ENCODE peak calls at places on chromosomes 7 and 10, in eight cellular contexts. R is bronchial epithelial cell, X is tibial artery, U is GM06990, N is IMR-90, Z is left ventricle myocardium inferior, D is mammary epithelial cell, H is brain microvascular endothelial cell. E is an unnamed sample. For H3K27me3, the result is how much of the 10 kb centered on the place peaks cover.

GRCh38 chr7:44617225-44617885 is 10.9 kb downstream of the OGDH start:
- DNase-seq in R (peak), X (no peak), U (no peak), N (peak), Z (no peak), D (peak), H (no peak), E (no peak)

GRCh38 chr10:124378817-124379510 is 39.8 kb downstream of the OAT start:
- DNase-seq in R (peak), X (peak), U (no peak), N (no peak), Z (no peak), D (peak), H (no peak), E (no peak)

GRCh38 chr7:85074-85945 is 107.1 kb upstream of the FAM20C start:
- DNase-seq in R (no peak), X (peak), U (no peak), N (peak), Z (peak), D (peak), H (no peak), E (no peak)

GRCh38 chr7:140238778-140239652 is 62.2 kb upstream of the KDM7A start:
- DNase-seq in R (peak), X (no peak), U (no peak), N (no peak), Z (no peak), D (no peak), H (no peak), E (no peak)

GRCh38 chr7:39650676-39651075 is 27.3 kb downstream of the RALA start:
- DNase-seq in R (no peak), X (peak), U (no peak), N (peak), Z (peak), D (no peak), H (peak), E (peak)

GRCh38 chr7:19491821-19492452 is 216.9 kb downstream of the POLR1F start:
- DNase-seq in R (peak), X (no peak), U (no peak), N (peak), Z (no peak), D (peak), H (peak), E (peak)

GRCh38 chr10:28393956-28394568 is 91.2 kb upstream of the MPP7 start:
- DNase-seq in R (peak), X (peak), U (no peak), N (peak), Z (peak), D (peak), H (peak), E (peak)

GRCh38 chr7:148368562-148368961 is 222.0 kb upstream of the C7orf33 start:
- DNase-seq in R (no peak), X (no peak), U (peak), N (no peak), Z (no peak), D (no peak), H (no peak), E (no peak)

GRCh38 chr10:85682621-85683020 is 684.0 kb downstream of the GRID1 start:
- DNase-seq in R (no peak), X (no peak), U (no peak), N (no peak), Z (no peak), D (no peak), H (no peak), E (no peak)

GRCh38 chr7:6650521-6651011 is 13.4 kb downstream of the ZNF316 start:
- DNase-seq in R (no peak), X (peak), U (no peak), N (no peak), Z (no peak), D (no peak), H (no peak), E (no peak)

GRCh38 chr10:114684822-114685209 is 26.7 kb upstream of the ABLIM1 start:
- DNase-seq in R (peak), X (no peak), U (no peak), N (peak), Z (no peak), D (peak), H (peak), E (peak)

GRCh38 chr10:110391541-110391940 is 86.8 kb upstream of the SMNDC1 start:
- DNase-seq in R (no peak), X (no peak), U (no peak), N (no peak), Z (no peak), D (no peak), H (no peak), E (no peak)

GRCh38 chr7:91031757-91032156 is 232.5 kb upstream of the FZD1 start:
- DNase-seq in R (no peak), X (no peak), U (no peak), N (no peak), Z (no peak), D (peak), H (no peak), E (no peak)

GRCh38 chr10:101060951-101061813 is 607 bp upstream of the KAZALD1 start:
- DNase-seq in R (no peak), X (peak), U (peak), N (peak), Z (peak), D (peak), H (peak), E (peak)

GRCh38 chr10:26858707-26859034 is 2.1 kb downstream of the ABI1 start:
- DNase-seq in R (peak), X (no peak), U (no peak), N (no peak), Z (no peak), D (peak), H (no peak), E (no peak)

GRCh38 chr10:125201108-125201524 is 40.8 kb upstream of the CTBP2 start:
- DNase-seq in R (peak), X (no peak), U (peak), N (peak), Z (no peak), D (peak), H (peak), E (no peak)

GRCh38 chr7:47360301-47360900 is 221.5 kb downstream of the TNS3 start:
- DNase-seq in R (no peak), X (no peak), U (no peak), N (no peak), Z (no peak), D (no peak), H (no peak), E (no peak)

GRCh38 chr10:88831709-88832108 is 19.9 kb downstream of the ANKRD22 start:
- DNase-seq in R (peak), X (no peak), U (no peak), N (no peak), Z (no peak), D (no peak), H (no peak), E (no peak)

GRCh38 chr7:41190615-41191014 is 512.3 kb downstream of the INHBA start:
- DNase-seq in R (no peak), X (no peak), U (no peak), N (no peak), Z (no peak), D (no peak), H (peak), E (no peak)

GRCh38 chr10:123561145-123561448 is 105.1 kb upstream of the GPR26 start:
- DNase-seq in R (no peak), X (no peak), U (no peak), N (no peak), Z (no peak), D (no peak), H (no peak), E (no peak)

DNA sequence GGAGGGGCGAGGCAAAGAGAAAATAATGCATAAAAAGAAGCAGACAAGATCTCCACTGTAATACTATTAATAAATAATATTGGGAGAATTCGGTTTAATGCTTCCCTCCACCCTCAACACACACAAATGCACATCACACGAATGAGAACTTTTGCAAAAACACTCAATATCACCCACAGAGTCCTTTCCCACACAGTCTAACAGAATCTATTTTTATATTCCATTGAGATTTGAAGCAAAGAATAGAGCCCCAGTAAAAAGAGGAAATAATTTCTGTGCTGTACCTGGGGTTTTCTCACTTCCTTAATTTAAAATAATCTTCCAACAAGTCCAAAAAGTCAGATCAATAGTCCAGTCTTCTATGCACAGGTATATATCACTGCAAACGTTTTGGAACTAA is 17.0 kb downstream of the PIK3AP1 start:
- DNase-seq in R (no peak), X (no peak), U (peak), N (no peak), Z (no peak), D (no peak), H (no peak), E (no peak)
- H3K4me3 ChIP-seq in R (no peak), X (no peak), U (no peak), N (no peak), Z (no peak), D (no peak), H (no peak), E (no peak)

GRCh38 chr7:156143683-156144082 is 331.4 kb upstream of the SHH start:
- DNase-seq in R (no peak), X (no peak), U (no peak), N (no peak), Z (no peak), D (no peak), H (no peak), E (no peak)

GRCh38 chr7:156147104-156147503 is 334.8 kb upstream of the SHH start:
- DNase-seq in R (no peak), X (no peak), U (no peak), N (no peak), Z (no peak), D (no peak), H (no peak), E (no peak)

GRCh38 chr7:156145996-156146395 is 333.7 kb upstream of the SHH start:
- DNase-seq in R (no peak), X (no peak), U (no peak), N (no peak), Z (no peak), D (no peak), H (no peak), E (no peak)

GRCh38 chr7:156143158-156143557 is 330.9 kb upstream of the SHH start:
- DNase-seq in R (no peak), X (no peak), U (no peak), N (no peak), Z (no peak), D (no peak), H (no peak), E (no peak)

DNA sequence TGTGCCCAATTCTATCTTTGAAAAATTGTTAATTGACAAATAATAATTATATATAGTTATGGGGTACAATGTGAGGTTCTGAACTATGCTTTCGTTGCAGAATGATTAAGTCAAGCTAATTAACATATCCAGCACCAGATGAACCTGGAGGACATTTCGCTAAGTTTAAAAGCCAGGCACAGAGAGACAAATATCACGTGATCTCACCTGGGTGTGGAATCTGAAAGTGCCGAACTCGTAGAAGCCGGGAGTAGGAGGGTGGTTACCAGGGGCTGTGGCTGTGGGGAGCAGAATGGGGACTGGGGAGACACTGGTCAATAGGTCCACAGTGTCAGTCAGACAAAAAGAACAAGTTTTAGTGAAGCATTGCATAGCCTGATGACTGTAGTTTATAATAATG is 332.9 kb upstream of the SHH start:
- DNase-seq in R (no peak), X (no peak), U (no peak), N (no peak), Z (no peak), D (no peak), H (no peak), E (no peak)
- H3K27me3 ChIP-seq in R (under half), X (under half), U (under half), N (under half), Z (half or more), D (under half), H (under half), E (under half)

GRCh38 chr7:114986805-114987204 is 64.9 kb downstream of the MDFIC start:
- DNase-seq in R (no peak), X (no peak), U (no peak), N (peak), Z (no peak), D (no peak), H (no peak), E (no peak)

GRCh38 chr7:114988035-114988434 is 66.1 kb downstream of the MDFIC start:
- DNase-seq in R (no peak), X (no peak), U (no peak), N (no peak), Z (no peak), D (no peak), H (no peak), E (no peak)

GRCh38 chr7:114988755-114989154 is 66.9 kb downstream of the MDFIC start:
- DNase-seq in R (peak), X (no peak), U (no peak), N (peak), Z (peak), D (peak), H (peak), E (no peak)

GRCh38 chr7:114985316-114985715 is 63.4 kb downstream of the MDFIC start:
- DNase-seq in R (no peak), X (no peak), U (no peak), N (no peak), Z (no peak), D (no peak), H (no peak), E (no peak)

DNA sequence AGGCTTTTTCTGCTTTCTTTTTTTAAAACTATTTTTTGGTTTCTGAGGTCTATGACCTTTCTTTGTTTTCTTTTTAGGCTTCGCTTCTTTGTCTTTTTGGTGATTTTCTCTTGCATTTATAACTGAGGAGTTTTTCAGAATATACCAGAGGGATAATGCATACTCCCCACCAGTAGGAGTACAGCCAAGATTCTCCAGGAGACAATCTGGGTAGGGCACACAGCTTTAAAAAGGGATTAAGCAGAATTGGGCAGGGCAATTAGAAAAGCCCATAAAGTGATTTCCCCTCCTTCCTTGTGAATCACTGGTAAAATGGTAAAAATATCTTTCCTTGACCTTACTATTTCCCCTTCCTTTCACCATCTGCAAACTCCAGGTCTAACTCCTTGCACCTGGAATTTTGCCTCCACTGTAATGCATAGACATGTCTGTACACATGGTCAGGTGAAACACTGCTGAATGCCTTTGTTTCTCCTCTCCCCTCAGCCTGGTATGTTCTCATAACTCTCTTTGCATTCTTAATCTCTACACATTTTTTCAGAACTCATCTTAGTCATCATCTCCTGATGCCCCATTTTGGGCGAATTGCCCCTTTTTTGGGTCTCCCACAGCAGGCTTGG is 64.4 kb downstream of the MDFIC start:
- DNase-seq in R (peak), X (no peak), U (no peak), N (no peak), Z (no peak), D (peak), H (no peak), E (no peak)
- H3K4me3 ChIP-seq in R (no peak), X (no peak), U (no peak), N (no peak), Z (no peak), D (no peak), H (no peak), E (no peak)

GRCh38 chr7:27162930-27163775 is 2.2 kb downstream of the HOXA9 start:
- DNase-seq in R (no peak), X (no peak), U (no peak), N (no peak), Z (no peak), D (peak), H (no peak), E (no peak)
- H3K27me3 ChIP-seq in R (half or more), X (under half), U (under half), N (half or more), Z (half or more), D (under half), H (half or more), E (under half)

DNA sequence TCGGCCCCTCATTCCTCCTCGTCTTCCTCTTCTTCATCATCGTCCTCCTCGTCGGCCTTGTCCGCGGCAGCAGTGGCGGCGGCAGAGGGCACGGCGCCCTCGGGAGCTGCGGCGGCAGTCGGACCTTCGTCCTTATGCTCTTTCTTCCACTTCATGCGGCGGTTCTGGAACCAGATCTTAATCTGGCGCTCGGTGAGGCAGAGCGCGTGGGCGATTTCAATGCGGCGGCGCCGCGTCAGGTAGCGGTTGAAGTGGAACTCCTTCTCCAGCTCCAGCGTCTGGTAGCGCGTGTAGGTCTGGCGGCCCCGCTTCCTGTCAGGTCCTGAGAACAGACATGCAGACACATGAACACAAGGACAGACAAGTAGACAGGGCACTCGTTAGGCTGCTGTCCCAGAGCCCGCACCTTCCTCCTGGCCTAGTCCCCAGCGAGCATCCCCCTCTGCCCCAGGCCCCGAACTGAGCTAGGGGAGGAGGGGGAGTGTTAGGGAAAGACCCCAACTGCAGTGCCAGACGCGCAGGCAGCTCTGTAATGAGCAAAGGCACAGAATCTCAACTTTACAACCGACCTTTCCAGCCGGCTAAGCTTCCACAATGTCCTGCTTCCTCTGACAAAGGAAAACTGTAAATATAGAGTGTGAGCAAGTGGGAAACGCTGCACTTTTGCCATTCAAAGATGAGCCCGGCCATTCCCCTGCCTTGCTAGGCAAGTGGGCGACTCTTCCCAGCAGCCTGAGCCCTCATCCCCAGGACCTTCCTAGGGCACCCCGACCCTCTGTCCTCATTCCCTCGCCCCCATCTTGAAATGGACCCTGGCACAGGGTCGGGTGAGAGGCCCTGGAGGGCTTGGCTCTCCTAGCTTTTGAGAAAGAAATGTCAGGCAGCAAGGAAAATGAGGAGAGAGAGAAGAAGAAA is 1.3 kb downstream of the HOXA7 start:
- DNase-seq in R (peak), X (no peak), U (no peak), N (no peak), Z (no peak), D (peak), H (no peak), E (no peak)
- H3K4me3 ChIP-seq in R (no peak), X (peak), U (peak), N (peak), Z (peak), D (peak), H (no peak), E (peak)

DNA sequence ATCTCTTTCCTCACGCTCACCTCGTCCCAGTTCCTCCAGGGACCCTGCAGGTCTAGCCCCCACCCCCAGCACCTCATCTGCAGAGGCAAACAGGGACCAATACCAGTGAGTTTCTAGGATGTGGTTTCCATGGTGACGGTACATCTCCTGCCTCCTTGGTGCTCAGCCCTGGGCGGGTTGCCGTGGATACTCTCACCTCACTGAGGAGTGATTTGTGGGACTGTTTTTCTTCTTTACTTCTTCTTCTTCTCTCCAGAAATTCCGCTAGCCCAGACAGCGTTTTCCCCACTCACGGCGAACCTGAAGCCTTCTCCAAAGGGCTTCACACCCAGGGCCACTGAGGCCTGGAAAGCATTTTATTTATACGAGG is 15.2 kb downstream of the FAM241B start:
- DNase-seq in R (no peak), X (no peak), U (no peak), N (no peak), Z (no peak), D (no peak), H (no peak), E (no peak)
- H3K27me3 ChIP-seq in R (under half), X (under half), U (under half), N (half or more), Z (under half), D (under half), H (under half), E (under half)

GRCh38 chr10:62911210-62911963 is 95.2 kb upstream of the EGR2 start:
- DNase-seq in R (no peak), X (no peak), U (no peak), N (no peak), Z (no peak), D (peak), H (no peak), E (no peak)
- H3K4me3 ChIP-seq in R (no peak), X (no peak), U (no peak), N (no peak), Z (no peak), D (no peak), H (no peak), E (no peak)

E was measured in AG04450.